ENCODE peak calls at places on chromosome 20, in seven cellular contexts. One of them, this sample, is unnamed.
A peak's percentile ranks its signal among the peaks of the same experiment; 100 is the strongest.

GRCh38 chr20:13029687-13030510 is 21.1 kb downstream of the SPTLC3 start:
- DNase-seq in pons: no peak
- DNase-seq in AG09309: peak; percentile 88
- DNase-seq in GM12892: no peak
- DNase-seq in CD8-positive, alpha-beta memory T cell: no peak
- DNase-seq in HCEC 1CT: peak; percentile 95
- DNase-seq in lower leg skin: peak; percentile 89
- DNase-seq in this sample: peak; percentile 60

GRCh38 chr20:48761023-48761785 is 66.6 kb downstream of the PREX1 start:
- DNase-seq in pons: no peak
- DNase-seq in AG09309: no peak
- DNase-seq in GM12892: no peak
- DNase-seq in CD8-positive, alpha-beta memory T cell: peak; percentile 70
- DNase-seq in HCEC 1CT: no peak
- DNase-seq in lower leg skin: no peak
- DNase-seq in this sample: no peak

GRCh38 chr20:36538026-36538764 is 3.1 kb upstream of the MYL9 start:
- DNase-seq in pons: no peak
- DNase-seq in AG09309: no peak
- DNase-seq in GM12892: no peak
- DNase-seq in CD8-positive, alpha-beta memory T cell: no peak
- DNase-seq in HCEC 1CT: no peak
- DNase-seq in lower leg skin: no peak
- DNase-seq in this sample: no peak

GRCh38 chr20:37347891-37348642 is 2.1 kb downstream of the SRC start:
- DNase-seq in pons: no peak
- DNase-seq in AG09309: no peak
- DNase-seq in GM12892: peak; percentile 23
- DNase-seq in CD8-positive, alpha-beta memory T cell: no peak
- DNase-seq in HCEC 1CT: no peak
- DNase-seq in lower leg skin: peak; percentile 84
- DNase-seq in this sample: no peak

GRCh38 chr20:35306931-35307517 is 14.8 kb upstream of the FAM83C start:
- DNase-seq in pons: peak; percentile 40
- DNase-seq in AG09309: no peak
- DNase-seq in GM12892: no peak
- DNase-seq in CD8-positive, alpha-beta memory T cell: no peak
- DNase-seq in HCEC 1CT: peak; percentile 90
- DNase-seq in lower leg skin: no peak
- DNase-seq in this sample: no peak

GRCh38 chr20:3681931-3682820 is at the start of gene ADAM33:
- DNase-seq in pons: no peak
- DNase-seq in AG09309: no peak
- DNase-seq in GM12892: no peak
- DNase-seq in CD8-positive, alpha-beta memory T cell: no peak
- DNase-seq in HCEC 1CT: no peak
- DNase-seq in lower leg skin: peak; percentile 91
- DNase-seq in this sample: no peak

GRCh38 chr20:48191200-48191599 is 405.9 kb upstream of the SULF2 start:
- DNase-seq in pons: no peak
- DNase-seq in AG09309: no peak
- DNase-seq in GM12892: no peak
- DNase-seq in CD8-positive, alpha-beta memory T cell: no peak
- DNase-seq in HCEC 1CT: no peak
- DNase-seq in lower leg skin: no peak
- DNase-seq in this sample: no peak

GRCh38 chr20:2386516-2387179 is 5.9 kb downstream of the TGM6 start:
- DNase-seq in pons: no peak
- DNase-seq in AG09309: no peak
- DNase-seq in GM12892: no peak
- DNase-seq in CD8-positive, alpha-beta memory T cell: no peak
- DNase-seq in HCEC 1CT: no peak
- DNase-seq in lower leg skin: peak; percentile 61
- DNase-seq in this sample: peak; percentile 4

GRCh38 chr20:20480689-20481088 is 112.8 kb downstream of the INSM1 start:
- DNase-seq in pons: no peak
- DNase-seq in AG09309: peak; percentile 67
- DNase-seq in GM12892: no peak
- DNase-seq in CD8-positive, alpha-beta memory T cell: no peak
- DNase-seq in HCEC 1CT: peak; percentile 89
- DNase-seq in lower leg skin: no peak
- DNase-seq in this sample: no peak

GRCh38 chr20:62768815-62769287 is 27.4 kb upstream of the MRGBP start:
- DNase-seq in pons: no peak
- DNase-seq in AG09309: peak; percentile 14
- DNase-seq in GM12892: no peak
- DNase-seq in CD8-positive, alpha-beta memory T cell: no peak
- DNase-seq in HCEC 1CT: no peak
- DNase-seq in lower leg skin: no peak
- DNase-seq in this sample: peak; percentile 11

GRCh38 chr20:62795023-62795761 is 1.1 kb upstream of the MRGBP start:
- DNase-seq in pons: no peak
- DNase-seq in AG09309: no peak
- DNase-seq in GM12892: no peak
- DNase-seq in CD8-positive, alpha-beta memory T cell: peak; percentile 58
- DNase-seq in HCEC 1CT: peak; percentile 31
- DNase-seq in lower leg skin: peak; percentile 94
- DNase-seq in this sample: no peak

GRCh38 chr20:33561981-33562601 is 72.2 kb downstream of the CBFA2T2 start:
- DNase-seq in pons: peak; percentile 86
- DNase-seq in AG09309: peak; percentile 76
- DNase-seq in GM12892: no peak
- DNase-seq in CD8-positive, alpha-beta memory T cell: no peak
- DNase-seq in HCEC 1CT: peak; percentile 90
- DNase-seq in lower leg skin: peak; percentile 92
- DNase-seq in this sample: peak; percentile 85

GRCh38 chr20:9136114-9136513 is 67.2 kb downstream of the PLCB4 start:
- DNase-seq in pons: no peak
- DNase-seq in AG09309: no peak
- DNase-seq in GM12892: no peak
- DNase-seq in CD8-positive, alpha-beta memory T cell: no peak
- DNase-seq in HCEC 1CT: no peak
- DNase-seq in lower leg skin: no peak
- DNase-seq in this sample: no peak

This sample was measured in BJ.